ENCODE peak calls at places on chromosomes 4 and X, in six cellular contexts. S is endodermal cell, D is testis, H is upper lobe of right lung, J is breast epithelium, C is MM.1S. R is an unnamed sample. For H3K4me1, the result is how much of the 10 kb centered on the place peaks cover.

GRCh38 chr4:3769642-3770184 is 3.5 kb downstream of the ADRA2C start:
- DNase-seq in D (no peak), C (no peak), H (no peak), J (no peak), S (no peak), R (no peak)

GRCh38 chr4:146224331-146224966 is 10.1 kb downstream of the REELD1 start:
- DNase-seq in S (no peak), D (peak), J (no peak), C (no peak), H (no peak), R (no peak)

GRCh38 chr4:48031802-48032525 is 15.4 kb downstream of the NIPAL1 start:
- DNase-seq in D (no peak), H (no peak), C (no peak), J (no peak), S (no peak), R (no peak)

GRCh38 chr4:37682701-37683401 is 3.3 kb downstream of the RELL1 start:
- DNase-seq in H (no peak), S (no peak), C (peak), D (no peak), J (no peak), R (no peak)

GRCh38 chr4:76087007-76087769 is 12.7 kb downstream of the ART3 start:
- DNase-seq in D (peak), C (peak), J (no peak), S (peak), H (no peak), R (no peak)

GRCh38 chr4:55866973-55867574 is 13.6 kb downstream of the EXOC1 start:
- DNase-seq in S (no peak), C (peak), J (no peak), H (no peak), D (peak), R (no peak)

GRCh38 chr4:81628489-81628888 is 156.8 kb upstream of the RASGEF1B start:
- DNase-seq in D (no peak), J (no peak), H (no peak), C (no peak), S (no peak), R (no peak)

GRCh38 chr4:121989715-121990114 is 37.9 kb upstream of the TRPC3 start:
- DNase-seq in J (no peak), C (no peak), D (no peak), S (no peak), H (no peak), R (no peak)

GRCh38 chr4:184731056-184731455 is 2.8 kb downstream of the CENPU start:
- DNase-seq in H (no peak), J (no peak), C (no peak), S (no peak), D (no peak), R (no peak)

GRCh38 chr4:139576219-139576618 is 20.2 kb upstream of the SETD7 start:
- DNase-seq in D (no peak), C (no peak), H (no peak), S (no peak), J (no peak), R (no peak)

GRCh38 chr4:168817418-168817817 is 192.6 kb downstream of the CBR4 start:
- DNase-seq in D (no peak), H (no peak), C (no peak), S (no peak), J (no peak), R (no peak)

GRCh38 chr4:15043922-15044321 is 41.6 kb downstream of the CPEB2 start:
- DNase-seq in C (no peak), H (no peak), S (no peak), D (no peak), J (no peak), R (no peak)

GRCh38 chr4:15042529-15043167 is 40.4 kb downstream of the CPEB2 start:
- DNase-seq in J (no peak), S (no peak), H (no peak), C (no peak), D (no peak), R (no peak)

GRCh38 chr4:15043226-15043625 is 40.9 kb downstream of the CPEB2 start:
- DNase-seq in S (no peak), D (no peak), J (no peak), H (no peak), C (no peak), R (no peak)

GRCh38 chr4:15037923-15038541 is 35.8 kb downstream of the CPEB2 start:
- DNase-seq in C (no peak), D (no peak), S (no peak), J (no peak), H (no peak), R (no peak)

DNA sequence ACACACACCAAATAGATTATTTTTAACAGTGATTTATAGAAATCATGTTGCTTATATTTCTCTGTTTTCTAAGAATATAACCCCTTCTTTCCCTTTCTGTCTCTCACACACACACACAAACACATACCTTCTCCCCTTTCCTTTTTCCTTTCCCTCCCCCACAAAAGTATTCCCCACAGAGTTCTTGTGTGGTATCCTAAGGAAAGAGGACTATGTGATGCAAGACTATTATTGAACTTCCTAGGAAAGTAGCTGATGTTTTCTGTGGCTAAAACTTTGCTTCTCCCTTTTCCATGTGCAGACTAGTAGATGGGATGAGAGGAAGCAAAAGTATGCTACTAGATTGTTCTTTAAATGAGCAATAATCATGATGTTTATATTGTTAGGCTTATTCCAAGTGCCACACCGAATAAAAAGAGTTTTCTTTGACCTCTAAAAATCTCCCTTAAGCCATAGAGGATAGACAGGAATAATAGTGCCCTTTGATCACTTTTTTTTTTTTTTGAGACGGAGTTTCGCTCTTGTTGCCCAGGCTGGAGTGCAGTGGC is 38.7 kb downstream of the CPEB2 start:
- DNase-seq in C (no peak), D (no peak), S (no peak), J (no peak), H (no peak), R (no peak)
- H3K4me1 ChIP-seq in C (under half), D (under half), S (under half), J (under half), H (under half), R (under half)

DNA sequence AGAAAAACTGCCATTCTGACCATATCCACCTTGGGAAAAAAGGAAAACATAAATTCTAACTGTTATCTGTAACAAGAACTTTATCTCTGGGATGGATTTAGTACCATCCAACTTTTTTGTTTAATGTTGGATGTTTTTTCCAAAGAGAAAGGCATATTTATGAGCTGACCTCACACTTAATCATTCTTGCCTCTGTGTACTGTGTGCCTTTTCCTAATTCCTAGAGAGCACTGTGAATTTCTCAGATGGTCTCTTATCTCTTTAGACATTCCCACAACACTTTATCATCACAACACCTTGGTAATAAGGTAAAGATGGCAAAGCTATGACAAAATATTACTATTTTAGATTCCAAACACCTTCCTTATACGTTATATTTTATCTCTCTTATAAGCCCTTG is 126.2 kb downstream of the COL4A6 start:
- DNase-seq in J (no peak), S (no peak), C (no peak), D (no peak), H (no peak), R (no peak)
- H3K27ac ChIP-seq in J (no peak), S (no peak), C (no peak), D (no peak), H (no peak), R (no peak)

GRCh38 chr4:8394125-8394524 is 46.4 kb downstream of the ACOX3 start:
- DNase-seq in S (no peak), C (no peak), J (no peak), H (no peak), D (peak), R (no peak)
- H3K4me1 ChIP-seq in S (under half), C (under half), J (under half), H (under half), D (under half), R (under half)

DNA sequence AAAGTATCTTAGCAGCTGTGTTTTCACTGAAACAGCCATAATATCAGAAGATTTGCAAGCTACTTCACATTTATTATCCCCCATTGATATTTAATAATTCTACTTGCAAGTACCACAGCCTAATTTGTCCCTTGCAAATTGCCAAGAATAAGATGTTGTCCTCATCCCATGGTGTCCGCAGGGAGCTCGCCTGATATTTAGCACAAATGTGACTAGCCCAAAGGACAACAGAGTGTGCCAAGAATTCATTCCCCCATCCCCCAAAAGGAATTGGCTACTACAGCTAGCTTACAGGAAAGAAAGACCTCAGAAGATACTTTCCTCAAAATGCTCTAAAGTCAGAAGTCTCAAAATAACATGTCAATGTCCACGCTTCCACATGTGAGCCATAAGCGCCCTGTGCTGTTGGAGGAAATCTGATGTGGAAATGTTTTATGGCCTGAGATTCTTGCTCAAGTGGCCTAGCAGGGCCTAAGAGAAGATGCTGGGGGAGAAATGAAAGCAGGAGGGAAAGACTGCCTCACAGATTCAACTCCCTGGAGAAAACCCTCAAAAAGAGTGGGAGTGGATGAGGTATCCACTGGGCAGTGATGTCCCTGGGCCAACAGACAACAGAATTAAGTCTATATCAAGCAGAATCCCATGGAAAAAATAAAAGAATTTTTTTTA is 111.4 kb downstream of the SH3KBP1 start:
- DNase-seq in H (no peak), S (no peak), C (no peak), J (no peak), D (no peak), R (no peak)
- H3K27ac ChIP-seq in H (no peak), S (no peak), C (no peak), J (peak), D (no peak), R (no peak)

DNA sequence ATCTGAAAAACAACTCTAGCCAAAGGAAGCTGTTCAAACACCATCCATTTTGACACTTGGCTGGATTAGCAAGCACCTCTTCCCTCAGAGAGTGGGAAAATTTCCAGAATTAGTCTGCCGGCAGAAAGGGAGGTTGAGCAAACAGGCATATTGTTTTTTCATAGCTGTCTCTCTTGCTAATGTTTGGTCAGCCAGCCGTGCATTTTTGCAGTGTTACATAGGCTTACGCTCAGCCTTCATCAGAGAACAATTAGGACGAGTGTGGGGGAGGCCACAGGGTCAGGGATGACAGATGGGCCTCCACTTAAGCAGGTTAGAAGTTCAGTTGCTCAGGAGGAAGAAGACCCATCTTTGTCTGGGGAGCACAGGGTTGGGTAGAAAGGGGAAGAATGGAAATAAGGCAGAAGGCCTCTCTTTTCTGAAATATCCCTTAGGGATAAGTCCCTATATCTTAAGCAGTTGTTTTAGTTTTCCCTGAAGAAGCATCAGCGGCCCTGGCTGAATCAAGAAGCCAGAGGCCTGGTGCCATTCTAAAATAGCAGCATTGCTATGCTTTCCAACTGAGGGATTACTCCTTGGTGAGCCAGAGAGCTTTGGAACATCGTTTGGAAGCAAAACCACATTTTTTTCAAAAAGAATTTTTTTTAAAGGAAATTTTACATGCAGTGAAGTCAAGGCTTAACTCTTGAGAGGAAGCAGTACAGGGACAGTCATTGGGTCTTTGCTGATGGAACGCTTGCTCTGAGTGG is 118.7 kb downstream of the SMIM20 start:
- DNase-seq in J (no peak), H (no peak), C (no peak), D (peak), S (no peak), R (no peak)
- H3K4me1 ChIP-seq in J (under half), H (under half), C (under half), D (under half), S (under half), R (under half)

GRCh38 chrX:10109695-10110094 is 47.1 kb upstream of the CLCN4 start:
- DNase-seq in C (no peak), D (peak), J (no peak), H (no peak), S (no peak), R (no peak)

GRCh38 chrX:10110316-10110932 is 46.4 kb upstream of the CLCN4 start:
- DNase-seq in C (peak), H (no peak), D (no peak), J (no peak), S (no peak), R (no peak)

GRCh38 chrX:10112510-10112909 is 44.3 kb upstream of the CLCN4 start:
- DNase-seq in C (peak), S (no peak), D (no peak), H (no peak), J (no peak), R (no peak)

GRCh38 chrX:10110984-10111363 is 45.8 kb upstream of the CLCN4 start:
- DNase-seq in J (no peak), S (no peak), H (no peak), D (peak), C (peak), R (no peak)

DNA sequence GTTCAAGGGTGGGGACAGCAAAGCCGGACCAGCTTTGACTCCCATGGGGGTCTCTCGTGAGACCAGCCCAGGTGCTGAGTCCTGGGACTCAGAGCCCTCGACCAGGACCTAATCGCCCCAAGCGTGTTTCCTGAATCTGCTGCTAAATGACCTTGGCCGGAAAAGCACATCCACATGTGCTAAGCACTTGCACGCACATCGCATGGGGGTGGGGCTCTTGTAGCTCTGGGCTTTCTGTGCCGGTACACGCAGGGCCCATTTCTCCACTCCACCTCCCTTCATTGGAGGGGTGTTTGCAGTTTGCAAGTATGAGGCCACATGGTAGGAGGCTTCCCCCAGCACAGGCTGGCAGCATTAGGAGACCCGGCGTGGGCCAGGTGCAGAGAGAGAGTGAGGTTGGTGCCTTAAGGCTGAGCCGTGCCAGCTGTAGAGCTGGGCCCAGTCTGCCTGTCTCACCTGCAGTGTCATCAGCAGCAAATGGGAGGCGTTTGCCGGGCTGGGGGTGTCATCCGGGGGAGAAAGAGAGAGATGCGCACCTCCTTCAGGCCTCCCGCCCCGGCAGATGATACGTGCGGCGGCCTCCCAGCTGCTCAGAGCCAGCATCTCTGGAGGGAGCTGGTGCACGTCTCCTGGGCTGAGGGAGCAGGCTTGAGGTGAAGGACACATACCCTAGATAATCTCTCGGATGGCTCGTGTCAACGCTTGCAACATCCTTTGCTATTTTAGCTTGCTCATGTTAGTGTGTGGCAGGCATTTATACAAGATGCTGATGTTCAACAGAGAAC is 45.2 kb upstream of the CLCN4 start:
- DNase-seq in C (peak), J (no peak), H (no peak), S (no peak), D (peak), R (no peak)
- H3K27ac ChIP-seq in C (peak), J (no peak), H (peak), S (no peak), D (peak), R (no peak)

R was measured in vagina.